ENCODE peak calls at places on chromosomes 16 and 17, in ten cellular contexts. Q is kidney glomerular epithelial cell, W is NCI-H2171, I is fibroblast of the aortic adventitia, K is ACHN, M is NCI-H1092, T is AG08395, U is brain microvascular endothelial cell, L is ecto neural progenitor cell, B is NCI-H345. F is an unnamed sample.

GRCh38 chr17:68432086-68432864 is 25.0 kb downstream of the WIPI1 start:
- DNase-seq in Q (no peak), W (no peak), I (no peak), K (no peak), M (no peak), T (no peak), U (no peak), L (no peak), B (no peak), F (no peak)

GRCh38 chr17:82230627-82231311 is 1.9 kb downstream of the SLC16A3 start:
- DNase-seq in Q (peak; percentile 35), W (no peak), I (peak; percentile 75), K (no peak), M (no peak), T (peak; percentile 86), U (peak; percentile 64), L (peak; percentile 93), B (peak; percentile 50), F (peak; percentile 88)

GRCh38 chr16:89473791-89474414 is 16.5 kb downstream of the ANKRD11 start:
- DNase-seq in Q (no peak), W (no peak), I (peak; percentile 74), K (no peak), M (no peak), T (no peak), U (peak; percentile 34), L (no peak), B (no peak), F (no peak)

GRCh38 chr17:28796062-28796461 is 46.5 kb downstream of the FAM222B start:
- DNase-seq in Q (no peak), W (no peak), I (no peak), K (no peak), M (peak; percentile 0), T (no peak), U (no peak), L (no peak), B (no peak), F (no peak)

GRCh38 chr16:25126820-25127232 is 15.3 kb downstream of the LCMT1 start:
- DNase-seq in Q (peak; percentile 74), W (no peak), I (peak; percentile 90), K (peak; percentile 86), M (no peak), T (peak; percentile 79), U (peak; percentile 78), L (no peak), B (peak; percentile 6), F (peak; percentile 57)

GRCh38 chr16:49495151-49495566 is 121.6 kb downstream of the C16orf78 start:
- DNase-seq in Q (no peak), W (no peak), I (no peak), K (no peak), M (no peak), T (no peak), U (no peak), L (no peak), B (no peak), F (no peak)

GRCh38 chr16:1144476-1145382 is 8.2 kb upstream of the CACNA1H start:
- DNase-seq in Q (no peak), W (no peak), I (no peak), K (no peak), M (no peak), T (no peak), U (no peak), L (no peak), B (no peak), F (no peak)

GRCh38 chr16:21260870-21261791 is 17.0 kb downstream of the CRYM start:
- DNase-seq in Q (peak; percentile 91), W (no peak), I (peak; percentile 97), K (peak; percentile 98), M (no peak), T (peak; percentile 61), U (peak; percentile 76), L (no peak), B (no peak), F (peak; percentile 36)

GRCh38 chr16:57084257-57084770 is 8.1 kb upstream of the CPNE2 start:
- DNase-seq in Q (peak; percentile 47), W (peak; percentile 34), I (peak; percentile 74), K (peak; percentile 77), M (peak; percentile 39), T (peak; percentile 89), U (peak; percentile 57), L (peak; percentile 81), B (peak; percentile 63), F (peak; percentile 75)

GRCh38 chr17:83155128-83156081 is 76.0 kb downstream of the METRNL start:
- DNase-seq in Q (no peak), W (no peak), I (peak; percentile 5), K (no peak), M (no peak), T (peak; percentile 90), U (peak; percentile 68), L (no peak), B (no peak), F (peak; percentile 81)